ENCODE peak calls at places on chromosomes 5 and 9, in seven cellular contexts. C is spleen; W is aorta; J is GM23248; F is effector memory CD4-positive, alpha-beta T cell; P is tibial artery; R is fibroblast of lung. E is an unnamed sample.
A peak's percentile ranks its signal among the peaks of the same experiment; 100 is the strongest.

GRCh38 chr9:87678650-87679355 is 47.1 kb upstream of the CTSL start:
- DNase-seq in C (no peak), J (peak; percentile 81), F (no peak), R (peak; percentile 83), P (peak; percentile 70), W (no peak), E (no peak)

GRCh38 chr9:9790216-9790872 is 822.5 kb downstream of the PTPRD start:
- DNase-seq in W (no peak), P (no peak), F (no peak), J (peak; percentile 12), R (peak; percentile 33), C (no peak), E (no peak)

GRCh38 chr9:120734607-120735006 is 20.3 kb upstream of the MEGF9 start:
- DNase-seq in R (no peak), J (no peak), W (no peak), F (no peak), P (no peak), C (no peak), E (no peak)

GRCh38 chr5:124394700-124395099 is 351.7 kb downstream of the ZNF608 start:
- DNase-seq in J (no peak), R (no peak), F (no peak), C (no peak), P (no peak), W (no peak), E (no peak)

GRCh38 chr5:134048864-134049263 is 44.1 kb upstream of the VDAC1 start:
- DNase-seq in P (no peak), C (no peak), J (no peak), R (no peak), W (no peak), F (no peak), E (no peak)

GRCh38 chr9:104900324-104900723 is 27.6 kb downstream of the ABCA1 start:
- DNase-seq in C (no peak), W (no peak), P (no peak), F (no peak), R (no peak), J (no peak), E (no peak)

GRCh38 chr5:168073991-168074800 is 217.2 kb upstream of the WWC1 start:
- DNase-seq in W (no peak), P (no peak), C (no peak), R (no peak), F (no peak), J (peak; percentile 52), E (no peak)

GRCh38 chr5:140408750-140409241 is 7.2 kb downstream of the ANKHD1 start:
- DNase-seq in F (no peak), C (no peak), W (no peak), P (no peak), R (no peak), J (no peak), E (no peak)

GRCh38 chr9:77751341-77752091 is 103.4 kb upstream of the GNA14 start:
- DNase-seq in P (no peak), J (peak; percentile 69), C (no peak), W (no peak), F (no peak), R (peak; percentile 81), E (peak; percentile 32)

GRCh38 chr9:121708768-121709488 is 57.5 kb downstream of the DAB2IP start:
- DNase-seq in W (no peak), C (no peak), R (no peak), P (no peak), F (no peak), J (no peak), E (no peak)

GRCh38 chr9:127283917-127284316 is 19.3 kb downstream of the GARNL3 start:
- DNase-seq in C (no peak), P (no peak), J (peak; percentile 62), W (no peak), F (no peak), R (peak; percentile 58), E (no peak)

GRCh38 chr9:100474082-100474949 is 1.4 kb downstream of the TMEFF1 start:
- DNase-seq in C (no peak), W (no peak), F (no peak), P (no peak), J (no peak), R (no peak), E (no peak)

GRCh38 chr5:5658226-5658625 is 235.7 kb downstream of the ICE1 start:
- DNase-seq in F (no peak), R (no peak), J (peak; percentile 70), W (peak; percentile 80), C (no peak), P (peak; percentile 86), E (peak; percentile 1)

GRCh38 chr5:74648835-74649286 is 8.3 kb upstream of the ENC1 start:
- DNase-seq in W (no peak), C (no peak), J (peak; percentile 75), P (no peak), F (no peak), R (peak; percentile 74), E (peak; percentile 54)

DNA sequence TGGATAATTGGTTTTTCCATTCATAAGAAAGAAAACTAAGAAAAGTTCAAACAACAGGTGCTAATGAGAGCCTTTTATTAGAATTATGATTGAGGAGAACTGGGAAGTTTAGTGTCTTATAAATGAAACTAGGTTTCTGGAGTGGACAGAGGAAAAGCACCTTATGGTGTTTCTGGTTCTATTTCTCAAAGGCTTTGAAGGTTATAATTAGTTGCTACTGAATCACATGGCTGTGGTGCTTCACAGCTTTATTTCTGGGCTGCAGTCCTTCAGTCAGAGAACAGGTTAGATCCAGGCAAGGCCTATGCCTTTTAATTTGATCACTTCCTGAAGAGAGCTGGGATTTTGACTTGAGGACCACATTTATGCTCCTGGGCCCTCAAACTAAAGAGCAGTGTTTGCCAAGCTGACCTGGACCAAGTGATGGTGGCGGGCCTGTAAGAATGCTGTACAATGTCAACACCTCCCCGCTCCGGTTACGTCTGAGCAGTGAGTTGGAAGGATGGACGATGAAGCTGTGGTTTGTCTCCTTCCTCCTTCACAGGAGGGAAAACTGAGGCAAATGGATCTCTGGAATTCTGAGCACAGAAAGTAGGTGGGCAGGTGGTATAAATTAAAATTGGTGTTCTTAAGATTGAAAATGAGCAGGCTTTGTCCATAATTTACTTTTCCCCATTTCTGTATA is 56.0 kb downstream of the ZNF462 start:
- DNase-seq in P (no peak), J (no peak), W (no peak), R (no peak), F (no peak), C (no peak), E (no peak)
- H3K4me1 ChIP-seq in P (no peaks in the 10 kb centered on the region), J (peaks cover 41% of the 10 kb centered on the region), W (no peaks in the 10 kb centered on the region), R (peaks cover 20% of the 10 kb centered on the region), F (no peaks in the 10 kb centered on the region), C (no peaks in the 10 kb centered on the region), E (peaks cover 53% of the 10 kb centered on the region)

GRCh38 chr5:175879743-175880142 is 8.4 kb downstream of the CPLX2 start:
- DNase-seq in C (no peak), P (no peak), R (no peak), F (no peak), W (no peak), J (no peak), E (no peak)

GRCh38 chr5:175878021-175878420 is 6.6 kb downstream of the CPLX2 start:
- DNase-seq in P (no peak), C (no peak), W (no peak), F (no peak), J (no peak), R (no peak), E (no peak)

GRCh38 chr5:175880797-175881312 is 9.5 kb downstream of the CPLX2 start:
- DNase-seq in C (no peak), J (no peak), R (no peak), P (no peak), W (no peak), F (no peak), E (no peak)

GRCh38 chr5:175878544-175879438 is 7.4 kb downstream of the CPLX2 start:
- DNase-seq in W (no peak), R (no peak), C (no peak), P (no peak), F (no peak), J (peak; percentile 10), E (no peak)

GRCh38 chr5:175880213-175880612 is 8.8 kb downstream of the CPLX2 start:
- DNase-seq in R (no peak), J (no peak), P (no peak), W (no peak), C (no peak), F (no peak), E (no peak)
- H3K27me3 ChIP-seq in R (no peaks in the 10 kb centered on the region), J (peaks cover 11% of the 10 kb centered on the region), P (no peaks in the 10 kb centered on the region), W (no peaks in the 10 kb centered on the region), C (peaks cover 9% of the 10 kb centered on the region), F (no peaks in the 10 kb centered on the region), E (peaks cover 40% of the 10 kb centered on the region)

GRCh38 chr5:59358005-59358404 is 535.5 kb downstream of the PDE4D start:
- DNase-seq in C (no peak), P (no peak), J (no peak), F (no peak), R (no peak), W (no peak), E (no peak)
- H3K27ac ChIP-seq in C (no peak overlapping the region), P (no peak overlapping the region), J (no peak overlapping the region), F (no peak overlapping the region), R (no peak overlapping the region), W (no peak overlapping the region), E (no peak overlapping the region)

DNA sequence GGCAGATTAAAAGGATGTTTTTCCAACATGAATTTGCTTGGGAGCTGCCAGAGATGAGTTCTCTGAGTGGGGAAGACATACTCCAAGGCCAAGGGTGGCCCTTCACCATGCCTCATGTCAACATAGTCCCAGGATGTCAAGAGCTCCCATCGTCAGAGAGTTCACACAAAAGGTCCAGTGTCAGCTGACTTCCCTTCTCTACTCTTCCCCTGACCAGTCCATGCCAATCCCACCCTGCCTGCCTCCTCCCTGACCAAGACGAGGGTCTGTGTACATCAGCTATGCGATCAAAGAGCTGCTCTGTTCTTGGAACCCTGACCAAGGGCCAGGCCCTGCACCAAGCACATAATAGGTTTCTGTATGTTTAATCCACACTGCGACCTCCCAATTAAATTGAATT is 71.2 kb upstream of the ZNF622 start:
- DNase-seq in F (no peak), J (no peak), P (no peak), C (no peak), W (no peak), R (no peak), E (no peak)
- H3K4me1 ChIP-seq in F (no peaks in the 10 kb centered on the region), J (peaks cover 33% of the 10 kb centered on the region), P (no peaks in the 10 kb centered on the region), C (no peaks in the 10 kb centered on the region), W (no peaks in the 10 kb centered on the region), R (peaks cover 13% of the 10 kb centered on the region), E (peaks cover 15% of the 10 kb centered on the region)

GRCh38 chr5:102288630-102289029 is 7.5 kb downstream of the SLCO4C1 start:
- DNase-seq in J (no peak), F (no peak), C (no peak), R (no peak), P (no peak), W (no peak), E (no peak)

GRCh38 chr5:102286465-102286864 is 9.6 kb downstream of the SLCO4C1 start:
- DNase-seq in W (no peak), P (no peak), J (no peak), R (no peak), F (no peak), C (no peak), E (no peak)

GRCh38 chr5:102283111-102283797 is 12.8 kb downstream of the SLCO4C1 start:
- DNase-seq in F (no peak), J (no peak), P (no peak), C (no peak), R (no peak), W (no peak), E (no peak)
- H3K27me3 ChIP-seq in F (no peaks in the 10 kb centered on the region), J (no peaks in the 10 kb centered on the region), P (no peaks in the 10 kb centered on the region), C (no peaks in the 10 kb centered on the region), R (no peaks in the 10 kb centered on the region), W (no peaks in the 10 kb centered on the region), E (no peaks in the 10 kb centered on the region)